ENCODE peak calls at places on chromosomes 1 and 21, in five cellular contexts. X, T, K, N and U are unnamed samples.
A peak's percentile ranks its signal among the peaks of the same experiment; 100 is the strongest.

GRCh38 chr1:33235521-33235920 is 20.8 kb upstream of the ZNF362 start:
- DNase-seq in X (peak; percentile 16), T (no peak), K (no peak), N (no peak), U (no peak)

GRCh38 chr1:1799716-1800115 is 21.4 kb upstream of the NADK start:
- DNase-seq in X (peak; percentile 10), T (no peak), K (no peak), N (no peak), U (no peak)

GRCh38 chr21:32475162-32475812 is 62.8 kb downstream of the EVA1C start:
- DNase-seq in X (no peak), T (no peak), K (no peak), N (no peak), U (no peak)

GRCh38 chr1:111448482-111448917 is 556 bp downstream of the WDR77 start:
- DNase-seq in X (no peak), T (no peak), K (no peak), N (peak; percentile 38), U (no peak)

GRCh38 chr1:85576642-85577420 is 3.7 kb upstream of the CCN1 start:
- DNase-seq in X (peak; percentile 96), T (peak; percentile 76), K (peak; percentile 57), N (peak; percentile 74), U (no peak)

GRCh38 chr1:41880951-41881885 is 37.5 kb downstream of the HIVEP3 start:
- DNase-seq in X (no peak), T (no peak), K (no peak), N (no peak), U (no peak)

GRCh38 chr1:183163311-183163710 is 22.8 kb upstream of the LAMC2 start:
- DNase-seq in X (no peak), T (no peak), K (no peak), N (no peak), U (peak; percentile 73)

GRCh38 chr1:149928388-149928724 is 753 bp upstream of the SF3B4 start:
- DNase-seq in X (no peak), T (no peak), K (no peak), N (no peak), U (no peak)

GRCh38 chr1:91755176-91755575 is 130.8 kb downstream of the TGFBR3 start:
- DNase-seq in X (no peak), T (no peak), K (no peak), N (no peak), U (no peak)

GRCh38 chr1:228282329-228283042 is 74.6 kb downstream of the OBSCN start:
- DNase-seq in X (no peak), T (no peak), K (no peak), N (no peak), U (no peak)

GRCh38 chr1:18556364-18556763 is 74.3 kb upstream of the PAX7 start:
- DNase-seq in X (no peak), T (no peak), K (no peak), N (no peak), U (no peak)

GRCh38 chr21:46036696-46037337 is 55.2 kb downstream of the COL6A1 start:
- DNase-seq in X (no peak), T (no peak), K (no peak), N (no peak), U (no peak)

GRCh38 chr1:79791488-79792211 is 785.1 kb upstream of the ADGRL4 start:
- DNase-seq in X (no peak), T (no peak), K (no peak), N (no peak), U (no peak)

GRCh38 chr1:192830596-192831241 is 21.9 kb downstream of the RGS2 start:
- DNase-seq in X (no peak), T (no peak), K (no peak), N (no peak), U (no peak)

GRCh38 chr21:32018381-32018780 is 145.6 kb downstream of the HUNK start:
- DNase-seq in X (no peak), T (no peak), K (no peak), N (no peak), U (no peak)

GRCh38 chr1:201430790-201431189 is 9.3 kb upstream of the TNNI1 start:
- DNase-seq in X (no peak), T (no peak), K (no peak), N (no peak), U (no peak)

GRCh38 chr1:156692958-156693857 is 12.2 kb downstream of the CRABP2 start:
- DNase-seq in X (no peak), T (peak; percentile 39), K (no peak), N (no peak), U (no peak)

GRCh38 chr1:10378071-10378841 is 20.6 kb upstream of the PGD start:
- DNase-seq in X (no peak), T (no peak), K (no peak), N (no peak), U (peak; percentile 61)

GRCh38 chr1:13737388-13737787 is 37.4 kb downstream of the PRDM2 start:
- DNase-seq in X (no peak), T (no peak), K (no peak), N (no peak), U (no peak)

GRCh38 chr1:19438552-19439196 is 46.7 kb downstream of the CAPZB start:
- DNase-seq in X (no peak), T (no peak), K (no peak), N (no peak), U (no peak)

GRCh38 chr1:173048629-173049326 is 2.0 kb downstream of the TNFSF18 start:
- DNase-seq in X (no peak), T (no peak), K (no peak), N (no peak), U (no peak)
- H3K27ac ChIP-seq in X (no peak overlapping the region), T (no peak overlapping the region), K (no peak overlapping the region), N (no peak overlapping the region), U (peak overlapping the region; percentile 62)

DNA sequence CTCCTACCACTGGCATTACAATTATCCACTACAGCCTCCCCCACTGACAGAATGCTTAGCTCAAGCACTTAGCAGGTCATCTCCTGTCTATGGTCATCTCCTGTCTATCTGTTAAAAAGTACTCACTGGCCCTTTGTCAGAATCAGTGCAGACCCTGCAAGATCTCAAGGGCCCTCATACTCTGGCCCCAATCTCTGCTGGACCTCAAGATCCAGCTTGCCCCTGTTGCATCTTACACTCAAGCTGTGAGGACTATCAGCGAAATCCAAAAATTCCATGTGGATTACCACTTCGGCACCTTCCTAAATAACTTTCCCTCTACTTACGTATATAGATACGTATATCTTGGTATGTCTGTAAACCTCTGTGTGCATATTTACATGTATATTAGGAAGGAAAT is 101.6 kb downstream of the VAV3 start:
- DNase-seq in X (no peak), T (no peak), K (no peak), N (no peak), U (no peak)
- H3K27ac ChIP-seq in X (no peak overlapping the region), T (no peak overlapping the region), K (no peak overlapping the region), N (no peak overlapping the region), U (no peak overlapping the region)

GRCh38 chr1:97008226-97008625 is 286.6 kb downstream of the PTBP2 start:
- DNase-seq in X (no peak), T (no peak), K (no peak), N (no peak), U (no peak)

GRCh38 chr1:97010865-97011264 is 289.3 kb downstream of the PTBP2 start:
- DNase-seq in X (no peak), T (no peak), K (no peak), N (no peak), U (no peak)

GRCh38 chr1:97004743-97005142 is 283.2 kb downstream of the PTBP2 start:
- DNase-seq in X (no peak), T (no peak), K (no peak), N (no peak), U (no peak)

GRCh38 chr1:97004054-97004453 is 282.5 kb downstream of the PTBP2 start:
- DNase-seq in X (no peak), T (no peak), K (no peak), N (no peak), U (no peak)

GRCh38 chr1:97006044-97006676 is 284.6 kb downstream of the PTBP2 start:
- DNase-seq in X (no peak), T (no peak), K (no peak), N (no peak), U (no peak)
- H3K27ac ChIP-seq in X (no peak overlapping the region), T (no peak overlapping the region), K (no peak overlapping the region), N (no peak overlapping the region), U (no peak overlapping the region)

DNA sequence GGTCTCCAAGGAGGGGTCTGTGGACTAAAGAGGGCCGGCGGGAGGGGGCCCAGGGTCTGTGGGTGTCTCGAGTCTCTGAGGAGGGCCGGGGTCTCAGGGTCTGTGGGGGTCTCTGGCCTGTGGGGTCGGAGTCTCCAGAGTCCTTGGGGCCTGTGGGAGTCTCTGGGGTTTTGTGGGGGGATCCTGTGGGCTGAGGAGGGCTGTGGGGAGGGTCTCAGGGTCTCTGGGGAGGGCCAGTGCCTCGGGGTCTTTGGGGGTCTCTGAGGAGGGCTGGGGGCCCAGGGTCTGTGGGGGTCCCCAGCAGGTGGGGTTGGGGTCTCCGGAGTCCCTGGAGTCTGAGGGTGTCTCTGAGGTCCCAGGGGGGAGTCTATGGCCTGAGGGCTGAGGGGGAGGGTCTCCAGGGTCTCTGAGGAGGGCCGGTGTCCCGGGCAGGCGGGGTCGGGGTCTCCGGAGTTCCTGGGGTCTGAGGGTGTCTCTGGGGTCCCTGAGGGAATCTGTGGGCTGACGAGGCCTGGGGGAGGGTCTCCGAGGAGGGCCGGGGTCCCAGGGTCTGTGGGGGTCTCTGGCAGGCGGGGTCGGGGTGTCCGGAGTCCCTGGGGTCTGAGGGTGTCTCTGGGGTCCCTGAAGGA is 595 bp upstream of the PLEKHM2 start:
- DNase-seq in X (no peak), T (no peak), K (no peak), N (no peak), U (no peak)
- H3K27ac ChIP-seq in X (peak overlapping the region; percentile 98), T (peak overlapping the region; percentile 90), K (peak overlapping the region; percentile 99), N (peak overlapping the region; percentile 70), U (peak overlapping the region; percentile 98)